ENCODE peak calls at places on chromosome 10, in four cellular contexts. W is SK-N-SH, V is IMR-90, C is GM12878. K is an unnamed sample.

GRCh38 chr10:15393417-15393816 is 22.3 kb upstream of the FAM171A1 start:
- DNase-seq in W (no peak), V (no peak), C (no peak), K (no peak)

GRCh38 chr10:15738237-15738928 is 18.7 kb upstream of the ITGA8 start:
- DNase-seq in W (no peak), V (no peak), C (no peak), K (no peak)

GRCh38 chr10:112985701-112986510 is 35.9 kb downstream of the TCF7L2 start:
- DNase-seq in W (no peak), V (peak; percentile 63), C (peak; percentile 13), K (no peak)

GRCh38 chr10:69428138-69428537 is 11.4 kb upstream of the TACR2 start:
- DNase-seq in W (no peak), V (no peak), C (no peak), K (no peak)

GRCh38 chr10:62250594-62251198 is 17.9 kb downstream of the RTKN2 start:
- DNase-seq in W (no peak), V (peak; percentile 82), C (no peak), K (no peak)

GRCh38 chr10:61500460-61500859 is 47.3 kb upstream of the TMEM26 start:
- DNase-seq in W (no peak), V (no peak), C (no peak), K (no peak)

GRCh38 chr10:31143331-31143935 is 111.8 kb upstream of the ZNF438 start:
- DNase-seq in W (no peak), V (no peak), C (no peak), K (no peak)

GRCh38 chr10:100890696-100891271 is 22.0 kb upstream of the SLF2 start:
- DNase-seq in W (no peak), V (peak; percentile 98), C (no peak), K (no peak)

GRCh38 chr10:19158358-19158757 is 109.8 kb downstream of the MALRD1 start:
- DNase-seq in W (no peak), V (no peak), C (no peak), K (no peak)

GRCh38 chr10:69491611-69492010 is 40.3 kb downstream of the TSPAN15 start:
- DNase-seq in W (no peak), V (no peak), C (no peak), K (no peak)

GRCh38 chr10:75208177-75208576 is 2.4 kb upstream of the VDAC2 start:
- DNase-seq in W (no peak), V (peak; percentile 90), C (no peak), K (peak; percentile 60)

GRCh38 chr10:29858352-29859267 is 200.8 kb downstream of the JCAD start:
- DNase-seq in W (peak; percentile 31), V (peak; percentile 82), C (no peak), K (no peak)

GRCh38 chr10:124697837-124698559 is 46.2 kb downstream of the FAM53B start:
- DNase-seq in W (no peak), V (peak; percentile 51), C (no peak), K (no peak)

GRCh38 chr10:45000764-45001381 is at the start of gene ZNF22:
- DNase-seq in W (peak; percentile 91), V (peak; percentile 56), C (no peak), K (peak; percentile 94)

GRCh38 chr10:60934215-60935175 is 9.5 kb downstream of the RHOBTB1 start:
- DNase-seq in W (no peak), V (no peak), C (no peak), K (no peak)

GRCh38 chr10:17643339-17643754 is 604 bp upstream of the STAM start:
- DNase-seq in W (peak; percentile 72), V (peak; percentile 78), C (no peak), K (no peak)

GRCh38 chr10:75350791-75351190 is 50.8 kb downstream of the ZNF503 start:
- DNase-seq in W (no peak), V (peak; percentile 80), C (no peak), K (no peak)

GRCh38 chr10:31774291-31774900 is 154.2 kb downstream of the ARHGAP12 start:
- DNase-seq in W (peak; percentile 45), V (peak; percentile 35), C (no peak), K (no peak)

GRCh38 chr10:43610636-43611035 is 4.4 kb downstream of the ZNF485 start:
- DNase-seq in W (no peak), V (peak; percentile 43), C (no peak), K (no peak)

GRCh38 chr10:124259139-124259825 is 159.4 kb downstream of the OAT start:
- DNase-seq in W (peak; percentile 51), V (no peak), C (no peak), K (no peak)

GRCh38 chr10:60964257-60965235 is 20.6 kb upstream of the RHOBTB1 start:
- DNase-seq in W (peak; percentile 41), V (peak; percentile 91), C (no peak), K (peak; percentile 83)

GRCh38 chr10:72697711-72698110 is 5.8 kb downstream of the MCU start:
- DNase-seq in W (no peak), V (no peak), C (no peak), K (no peak)

GRCh38 chr10:73981812-73982211 is 16.1 kb upstream of the VCL start:
- DNase-seq in W (no peak), V (no peak), C (no peak), K (no peak)

GRCh38 chr10:12252882-12253546 is 57.0 kb downstream of the CDC123 start:
- DNase-seq in W (no peak), V (peak; percentile 34), C (no peak), K (peak; percentile 52)

GRCh38 chr10:100826983-100827818 is 81.8 kb downstream of the PAX2 start:
- DNase-seq in W (peak; percentile 80), V (no peak), C (no peak), K (no peak)

GRCh38 chr10:27038168-27038567 is 62.1 kb downstream of the ANKRD26 start:
- DNase-seq in W (no peak), V (no peak), C (no peak), K (no peak)

GRCh38 chr10:30816144-30816811 is 186.7 kb upstream of the LYZL2 start:
- DNase-seq in W (no peak), V (no peak), C (no peak), K (no peak)

GRCh38 chr10:124416733-124417132 is 2.0 kb downstream of the OAT start:
- DNase-seq in W (no peak), V (peak; percentile 20), C (no peak), K (no peak)

GRCh38 chr10:90723416-90724068 is 134.3 kb downstream of the HTR7 start:
- DNase-seq in W (no peak), V (no peak), C (no peak), K (no peak)

GRCh38 chr10:59537451-59537850 is 172.2 kb downstream of the SLC16A9 start:
- DNase-seq in W (no peak), V (no peak), C (no peak), K (no peak)

GRCh38 chr10:100186813-100187212 is 984 bp upstream of the ERLIN1 start:
- DNase-seq in W (peak; percentile 17), V (no peak), C (no peak), K (peak; percentile 10)

GRCh38 chr10:76297787-76298281 is 866.4 kb downstream of the LRMDA start:
- DNase-seq in W (no peak), V (no peak), C (no peak), K (no peak)

DNA sequence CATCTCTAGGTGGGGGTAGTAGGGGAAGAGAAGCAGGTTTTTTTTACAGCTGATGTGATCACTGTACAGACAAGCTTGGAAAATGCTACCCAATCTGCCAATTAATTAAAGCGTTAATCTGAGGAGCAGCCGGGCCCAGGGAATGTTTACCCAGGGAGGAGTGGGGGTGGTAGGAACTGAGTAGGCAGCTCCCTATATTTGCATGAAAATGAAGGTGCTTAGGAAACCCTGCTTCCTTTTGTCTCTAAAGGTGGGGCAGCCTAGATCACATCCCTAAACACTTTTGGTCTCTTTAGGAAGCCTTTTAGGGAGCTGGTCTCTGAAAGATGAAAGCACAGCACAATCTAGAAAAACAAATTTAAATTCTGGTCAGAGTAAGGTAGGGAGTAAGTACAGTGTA is 53.0 kb upstream of the NFKB2 start:
- DNase-seq in W (no peak), V (peak; percentile 4), C (no peak), K (no peak)
- H3K4me2 ChIP-seq in W (peak overlapping the region; percentile 10), V (peak overlapping the region; percentile 35), C (no peak overlapping the region), K (no peak overlapping the region)

GRCh38 chr10:78350286-78350685 is 316.6 kb downstream of the RPS24 start:
- DNase-seq in W (no peak), V (no peak), C (no peak), K (no peak)

GRCh38 chr10:78351283-78351682 is 317.6 kb downstream of the RPS24 start:
- DNase-seq in W (no peak), V (no peak), C (no peak), K (no peak)

GRCh38 chr10:78349165-78349516 is 315.5 kb downstream of the RPS24 start:
- DNase-seq in W (no peak), V (no peak), C (no peak), K (no peak)

GRCh38 chr10:78346721-78347120 is 313.1 kb downstream of the RPS24 start:
- DNase-seq in W (no peak), V (no peak), C (no peak), K (no peak)

DNA sequence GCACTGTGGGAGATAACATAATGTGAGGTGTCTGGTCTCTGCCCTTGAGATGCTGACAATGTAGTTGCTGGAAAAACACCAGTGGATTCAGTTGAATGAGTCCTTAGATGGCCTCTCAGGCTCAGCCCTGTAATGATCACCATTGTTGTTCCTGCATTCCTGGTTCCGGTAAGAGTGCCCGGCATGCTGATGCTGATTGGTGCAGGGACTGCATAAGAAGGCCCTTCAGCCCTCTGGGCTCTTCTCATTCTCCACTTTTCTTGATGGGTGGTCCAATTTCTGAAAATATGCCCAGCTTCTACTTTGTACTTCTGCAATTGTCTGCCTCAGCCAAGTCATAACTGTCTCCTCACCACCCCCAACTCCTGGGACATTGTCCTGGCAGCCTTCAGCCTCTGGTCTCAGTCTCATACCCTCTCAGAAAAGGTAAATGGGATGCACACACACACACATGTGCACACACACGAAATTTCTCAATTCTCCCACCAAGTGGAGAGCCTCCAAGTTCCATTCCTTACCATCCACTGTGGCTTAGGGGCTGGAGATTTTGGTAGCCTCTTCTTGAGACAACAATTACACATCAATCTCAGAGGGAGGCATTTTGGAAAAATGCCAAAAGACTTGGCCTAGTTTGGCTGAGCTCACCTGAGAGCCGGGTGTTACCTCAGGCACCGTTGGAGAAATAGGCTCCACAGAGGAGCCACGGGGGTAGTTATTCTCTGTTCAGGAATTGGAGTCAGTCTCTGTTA is 314.9 kb downstream of the RPS24 start:
- DNase-seq in W (no peak), V (no peak), C (no peak), K (no peak)
- TF ChIP-seq RCOR1 in W (no peak), V (no peak), C (no peak), K (no peak)

DNA sequence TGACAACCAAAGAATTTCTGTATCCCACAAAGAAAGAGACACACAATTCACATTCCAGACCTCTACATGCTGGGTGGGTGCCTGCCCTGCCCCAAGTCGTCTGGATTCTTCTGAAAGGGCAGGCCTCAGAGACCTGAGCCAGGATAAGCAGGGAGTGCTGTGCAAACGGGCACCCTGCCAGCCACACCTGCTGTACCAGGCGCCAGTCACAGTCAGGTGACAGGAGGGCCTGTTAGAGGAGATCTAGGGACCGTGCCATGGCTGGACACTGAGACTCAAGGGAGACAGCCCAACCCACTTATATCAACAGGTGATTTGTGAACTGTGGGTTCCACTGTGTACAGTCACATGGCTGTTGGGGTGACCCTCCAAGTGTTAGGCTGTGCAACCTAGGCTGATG is 103.1 kb upstream of the AFAP1L2 start:
- DNase-seq in W (no peak), V (no peak), C (no peak), K (no peak)
- TF ChIP-seq MXI1 in W (no peak), V (no peak), C (no peak), K (no peak)

GRCh38 chr10:34960983-34961382 is 129.2 kb downstream of the CUL2 start:
- DNase-seq in W (peak; percentile 50), V (peak; percentile 39), C (no peak), K (no peak)
- H3K4me2 ChIP-seq in W (no peak overlapping the region), V (no peak overlapping the region), C (no peak overlapping the region), K (no peak overlapping the region)

K was measured in K562.